ENCODE peak calls at places on chromosome 14, in nine cellular contexts. H is heart left ventricle, Y is Peyer's patch, S is upper lobe of left lung, I is tibial artery, U is stomach, N is fibroblast of pulmonary artery, A is HepG2, X is fibroblast of the aortic adventitia. L is an unnamed sample.

GRCh38 chr14:79293482-79293881 is 917.8 kb downstream of the DIO2 start:
- DNase-seq in I (no peak), A (no peak), U (no peak), S (no peak), Y (no peak), N (no peak), X (no peak), H (no peak), L (no peak)

GRCh38 chr14:20606190-20606901 is 15.2 kb upstream of the RNASE12 start:
- DNase-seq in I (no peak), A (peak; percentile 79), N (peak; percentile 70), Y (no peak), S (peak; percentile 36), H (peak; percentile 41), U (peak; percentile 44), X (peak; percentile 50), L (no peak)

GRCh38 chr14:80567905-80568512 is 356.7 kb upstream of the DIO2 start:
- DNase-seq in S (no peak), U (no peak), I (no peak), Y (no peak), H (no peak), X (no peak), A (no peak), N (no peak), L (no peak)

GRCh38 chr14:98598576-98598975 is 673.4 kb downstream of the BCL11B start:
- DNase-seq in X (no peak), A (no peak), H (no peak), S (no peak), Y (no peak), N (no peak), U (no peak), I (no peak), L (no peak)

GRCh38 chr14:60485600-60486251 is at the start of gene C14orf39:
- DNase-seq in U (no peak), X (peak; percentile 7), Y (no peak), H (no peak), I (no peak), S (no peak), A (no peak), N (peak; percentile 27), L (no peak)

GRCh38 chr14:32332415-32333116 is 3.5 kb downstream of the AKAP6 start:
- DNase-seq in Y (no peak), N (no peak), H (no peak), X (no peak), U (no peak), I (no peak), S (no peak), A (no peak), L (no peak)

GRCh38 chr14:69046468-69046867 is 67.4 kb upstream of the ACTN1 start:
- DNase-seq in H (peak; percentile 70), Y (no peak), X (peak; percentile 88), U (peak; percentile 54), N (peak; percentile 93), I (peak; percentile 65), A (no peak), S (no peak), L (no peak)

GRCh38 chr14:41899416-41899815 is 292.7 kb downstream of the LRFN5 start:
- DNase-seq in H (no peak), S (no peak), X (peak; percentile 47), I (no peak), N (peak; percentile 23), A (no peak), Y (no peak), U (no peak), L (no peak)

GRCh38 chr14:46018846-46019420 is 632.6 kb downstream of the RPL10L start:
- DNase-seq in U (no peak), A (no peak), S (no peak), X (no peak), I (no peak), Y (no peak), H (no peak), N (no peak), L (no peak)

GRCh38 chr14:34930591-34931069 is 52.2 kb upstream of the SRP54 start:
- DNase-seq in S (no peak), A (no peak), X (no peak), U (no peak), N (no peak), H (no peak), I (no peak), Y (no peak), L (no peak)

GRCh38 chr14:38828183-38828877 is 274.7 kb downstream of the SEC23A start:
- DNase-seq in I (no peak), S (peak; percentile 75), Y (no peak), H (no peak), N (no peak), U (no peak), A (no peak), X (no peak), L (no peak)

GRCh38 chr14:100025111-100025510 is 40.1 kb upstream of the EVL start:
- DNase-seq in A (peak; percentile 35), U (peak; percentile 40), H (no peak), S (peak; percentile 65), X (peak; percentile 36), Y (no peak), I (no peak), N (peak; percentile 50), L (peak; percentile 79)

GRCh38 chr14:69495341-69495921 is 10.9 kb downstream of the PLEKHD1 start:
- DNase-seq in U (no peak), N (no peak), X (no peak), H (no peak), A (no peak), I (no peak), Y (no peak), S (no peak), L (no peak)

GRCh38 chr14:90495357-90496276 is 98.8 kb downstream of the CALM1 start:
- DNase-seq in Y (no peak), I (no peak), X (peak; percentile 76), H (peak; percentile 50), S (no peak), N (peak; percentile 84), A (peak; percentile 53), U (peak; percentile 64), L (peak; percentile 44)

GRCh38 chr14:61297581-61297980 is 16.4 kb upstream of the TMEM30B start:
- DNase-seq in N (no peak), Y (no peak), S (no peak), A (no peak), X (no peak), H (no peak), I (no peak), U (no peak), L (no peak)

GRCh38 chr14:77579065-77579464 is 37.4 kb downstream of the SPTLC2 start:
- DNase-seq in X (peak; percentile 68), U (no peak), S (no peak), N (no peak), A (no peak), H (no peak), Y (no peak), I (no peak), L (no peak)

GRCh38 chr14:101705733-101706508 is 55.6 kb upstream of the PPP2R5C start:
- DNase-seq in A (no peak), X (peak; percentile 16), N (peak; percentile 50), H (peak; percentile 80), S (peak; percentile 78), I (peak; percentile 57), Y (peak; percentile 65), U (peak; percentile 57), L (no peak)
- H3K4me3 ChIP-seq in A (peak overlapping the region; percentile 67), X (no peak overlapping the region), N (no peak overlapping the region), H (peak overlapping the region; percentile 54), S (peak overlapping the region; percentile 44), I (peak overlapping the region; percentile 44), Y (peak overlapping the region; percentile 46), U (peak overlapping the region; percentile 44), L (no peak overlapping the region)

DNA sequence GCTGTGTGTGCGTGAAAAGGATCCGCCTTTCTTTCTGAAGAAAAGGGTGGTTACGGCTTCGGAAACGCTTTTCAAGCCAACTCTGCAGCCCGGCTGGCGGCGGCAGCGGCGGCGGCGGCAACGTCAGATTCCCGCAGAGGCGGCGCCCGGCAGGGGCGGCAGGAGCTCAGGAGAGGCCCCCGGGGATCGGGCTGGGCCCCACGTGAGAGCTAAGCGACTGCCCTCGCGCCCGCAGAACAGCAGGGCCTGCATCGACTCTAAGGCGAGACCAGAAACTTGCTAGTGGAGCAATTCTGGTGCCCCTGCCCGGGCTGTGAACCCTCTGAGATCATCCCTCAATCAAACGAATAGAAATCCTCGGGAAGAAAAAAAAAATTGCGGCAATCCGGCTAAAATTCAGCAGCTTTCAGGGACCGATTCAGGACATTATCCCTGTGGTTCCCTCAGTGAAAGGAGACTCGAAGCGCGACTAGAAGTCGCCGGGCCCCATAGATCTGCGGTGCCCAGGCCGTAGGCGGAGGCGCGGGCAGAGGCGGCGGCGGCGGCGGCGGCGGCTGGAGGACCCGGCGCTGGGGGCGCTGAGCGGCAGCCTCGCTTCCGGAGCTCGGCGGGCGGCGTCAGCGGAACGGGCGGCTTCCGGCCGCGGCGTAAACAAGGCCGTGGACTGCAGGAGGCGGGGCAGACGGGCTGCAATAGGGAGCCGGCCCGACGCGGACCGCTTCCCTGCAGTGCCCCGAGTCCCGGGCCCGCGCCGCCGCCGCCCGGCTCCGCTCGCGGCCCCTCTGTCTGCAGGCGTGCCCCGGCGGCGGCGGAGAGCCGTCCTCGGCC is at the start of gene KLHDC2:
- DNase-seq in U (peak; percentile 93), I (peak; percentile 84), S (peak; percentile 92), Y (peak; percentile 86), H (peak; percentile 93), X (peak; percentile 82), A (peak; percentile 73), N (peak; percentile 87), L (peak; percentile 48)
- TF ChIP-seq CTCF in U (peak; percentile 34), I (peak; percentile 24), S (peak; percentile 63), Y (peak; percentile 38), H (no peak), X (no peak), A (peak; percentile 73), N (no peak), L (peak; percentile 81)

DNA sequence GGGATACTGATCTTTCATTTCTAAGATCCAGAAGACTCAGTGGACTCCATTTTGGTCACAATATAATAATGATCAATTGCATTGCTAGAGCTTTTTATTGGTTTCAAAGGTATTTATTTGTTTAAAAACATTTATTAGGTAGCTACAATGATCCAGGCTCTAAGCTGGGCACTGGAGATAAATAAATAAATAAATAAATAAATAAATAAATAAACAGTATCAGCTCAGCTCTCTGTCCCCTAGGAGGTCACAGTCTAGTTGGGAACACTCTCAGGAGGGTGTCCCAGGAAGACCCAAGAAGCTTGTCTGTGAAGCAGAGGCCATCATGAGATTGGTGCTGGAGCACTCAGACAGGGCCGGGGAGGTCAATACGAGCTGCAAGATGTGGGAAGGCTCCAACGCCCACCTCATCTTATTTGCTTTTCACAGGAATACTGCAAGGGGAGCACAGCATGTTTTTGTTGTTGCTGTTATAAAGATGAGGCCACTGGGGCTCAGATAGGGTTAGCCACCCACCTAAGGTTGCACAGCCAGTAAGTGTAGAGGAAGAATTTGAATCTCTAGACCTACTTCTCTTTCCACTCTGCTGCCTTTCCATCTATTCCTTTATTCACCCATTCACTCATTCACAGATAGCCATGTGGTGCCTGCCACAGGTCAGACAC is 15.5 kb downstream of the ASB2 start:
- DNase-seq in Y (no peak), I (no peak), X (no peak), N (no peak), S (no peak), U (no peak), A (no peak), H (peak; percentile 2), L (no peak)
- H3K4me3 ChIP-seq in Y (no peak overlapping the region), I (no peak overlapping the region), X (no peak overlapping the region), N (no peak overlapping the region), S (no peak overlapping the region), U (no peak overlapping the region), A (no peak overlapping the region), H (no peak overlapping the region), L (no peak overlapping the region)

DNA sequence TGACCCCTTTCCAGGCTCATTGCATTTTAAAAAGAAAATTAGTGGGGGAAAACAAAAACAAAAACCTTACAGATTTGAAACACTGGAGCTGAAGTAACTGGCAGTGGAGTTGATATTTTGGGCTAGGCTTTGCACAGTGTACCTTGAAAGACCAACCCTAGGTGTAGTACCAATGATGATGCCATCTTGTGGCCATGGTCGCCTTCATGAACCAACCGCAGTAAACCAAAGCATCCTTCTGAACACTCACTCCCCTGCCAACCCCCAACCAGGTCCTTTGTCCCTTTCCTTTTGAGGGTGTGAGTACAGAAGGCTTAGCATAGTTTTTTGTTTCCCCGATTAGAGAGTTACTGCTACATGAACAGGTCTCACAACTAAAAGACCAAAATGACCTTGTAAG is 5.9 kb downstream of the TOMM20L start:
- DNase-seq in U (no peak), I (no peak), H (no peak), N (no peak), Y (no peak), A (no peak), S (no peak), X (no peak), L (no peak)
- TF ChIP-seq CTCF in U (no peak), I (no peak), H (no peak), N (no peak), Y (no peak), A (peak; percentile 37), S (no peak), X (no peak), L (peak; percentile 42)